ENCODE peak calls at places on chromosomes 4 and X, in six cellular contexts. O, M, B, F, U and Q are unnamed samples.

GRCh38 chr4:41420576-41420975 is 117.4 kb upstream of the LIMCH1 start:
- DNase-seq in O (no peak), M (no peak), B (no peak), F (no peak), U (no peak), Q (no peak)

GRCh38 chrX:68824152-68824433 is 4.7 kb upstream of the EFNB1 start:
- DNase-seq in O (no peak), M (no peak), B (no peak), F (no peak), U (no peak), Q (no peak)

GRCh38 chrX:69158166-69159040 is 6.8 kb downstream of the PJA1 start:
- DNase-seq in O (peak; percentile 42), M (peak; percentile 53), B (peak; percentile 60), F (peak; percentile 83), U (no peak), Q (peak; percentile 79)

GRCh38 chr4:105741548-105741947 is 33.0 kb downstream of the GSTCD start:
- DNase-seq in O (no peak), M (no peak), B (no peak), F (no peak), U (no peak), Q (peak; percentile 15)

GRCh38 chr4:101994247-101994775 is 203.8 kb downstream of the BANK1 start:
- DNase-seq in O (no peak), M (no peak), B (no peak), F (no peak), U (no peak), Q (no peak)

GRCh38 chrX:132365490-132365889 is 123.3 kb downstream of the MBNL3 start:
- DNase-seq in O (no peak), M (no peak), B (no peak), F (no peak), U (no peak), Q (no peak)

GRCh38 chr4:24924309-24924781 is 11.5 kb upstream of the CCDC149 start:
- DNase-seq in O (no peak), M (no peak), B (no peak), F (no peak), U (no peak), Q (peak; percentile 78)

GRCh38 chrX:10620121-10620699 is at the start of gene MID1:
- DNase-seq in O (peak; percentile 74), M (no peak), B (peak; percentile 63), F (peak; percentile 79), U (peak; percentile 46), Q (peak; percentile 83)

GRCh38 chr4:78057135-78057599 is at the start of gene FRAS1:
- DNase-seq in O (peak; percentile 75), M (no peak), B (peak; percentile 26), F (no peak), U (peak; percentile 56), Q (no peak)

GRCh38 chr4:48779095-48779997 is 733 bp downstream of the FRYL start:
- DNase-seq in O (peak; percentile 66), M (peak; percentile 78), B (peak; percentile 77), F (peak; percentile 78), U (peak; percentile 57), Q (peak; percentile 61)

GRCh38 chr4:16337936-16338335 is 111.7 kb upstream of the TAPT1 start:
- DNase-seq in O (no peak), M (no peak), B (no peak), F (no peak), U (no peak), Q (no peak)

GRCh38 chrX:140151316-140151715 is 186.0 kb upstream of the CXorf66 start:
- DNase-seq in O (no peak), M (no peak), B (no peak), F (no peak), U (no peak), Q (no peak)

GRCh38 chrX:140149761-140150160 is 184.4 kb upstream of the CXorf66 start:
- DNase-seq in O (no peak), M (no peak), B (no peak), F (no peak), U (no peak), Q (no peak)
- TF ChIP-seq CTCF in O (no peak), M (no peak), B (no peak), F (no peak), U (no peak), Q (no peak)

GRCh38 chrX:20315140-20315539 is 48.4 kb upstream of the RPS6KA3 start:
- DNase-seq in O (no peak), M (peak; percentile 86), B (no peak), F (no peak), U (no peak), Q (no peak)
- TF ChIP-seq CTCF in O (no peak), M (no peak), B (no peak), F (no peak), U (no peak), Q (no peak)

GRCh38 chr4:84855774-84856173 is 110.7 kb downstream of the WDFY3 start:
- DNase-seq in O (no peak), M (no peak), B (no peak), F (peak; percentile 66), U (no peak), Q (no peak)

GRCh38 chr4:84862064-84862463 is 104.4 kb downstream of the WDFY3 start:
- DNase-seq in O (no peak), M (no peak), B (no peak), F (no peak), U (no peak), Q (no peak)

GRCh38 chr4:84852081-84852480 is 114.4 kb downstream of the WDFY3 start:
- DNase-seq in O (no peak), M (no peak), B (no peak), F (no peak), U (no peak), Q (peak; percentile 70)

GRCh38 chr4:84856468-84856867 is 110.0 kb downstream of the WDFY3 start:
- DNase-seq in O (no peak), M (no peak), B (no peak), F (no peak), U (no peak), Q (no peak)

GRCh38 chr4:84857296-84857695 is 109.2 kb downstream of the WDFY3 start:
- DNase-seq in O (no peak), M (no peak), B (no peak), F (no peak), U (no peak), Q (no peak)
- TF ChIP-seq CTCF in O (no peak), M (no peak), B (no peak), F (no peak), U (no peak), Q (no peak)

GRCh38 chrX:131235768-131236167 is 53.3 kb downstream of the IGSF1 start:
- DNase-seq in O (no peak), M (no peak), B (no peak), F (no peak), U (no peak), Q (no peak)

DNA sequence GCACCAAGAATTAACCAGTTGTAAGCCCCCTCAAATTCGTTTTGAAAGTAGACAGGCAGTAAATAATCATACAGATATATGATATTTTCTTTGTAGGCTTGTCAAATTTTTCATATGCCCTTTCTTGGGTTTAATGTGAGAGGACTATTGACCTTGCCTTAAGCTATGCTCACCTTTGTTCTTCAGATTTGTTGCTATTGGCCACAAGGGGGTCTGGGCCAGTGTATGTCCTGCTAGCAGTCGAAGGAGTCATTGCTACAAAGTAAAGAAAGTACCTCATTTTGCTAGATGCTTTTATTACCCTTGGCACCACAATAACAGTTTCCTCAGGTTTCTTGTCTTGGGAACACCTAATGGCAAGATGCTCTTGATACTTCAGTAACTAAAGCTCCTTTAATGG is 51.7 kb downstream of the IGSF1 start:
- DNase-seq in O (no peak), M (no peak), B (no peak), F (no peak), U (no peak), Q (no peak)
- TF ChIP-seq CTCF in O (no peak), M (no peak), B (no peak), F (no peak), U (no peak), Q (no peak)

DNA sequence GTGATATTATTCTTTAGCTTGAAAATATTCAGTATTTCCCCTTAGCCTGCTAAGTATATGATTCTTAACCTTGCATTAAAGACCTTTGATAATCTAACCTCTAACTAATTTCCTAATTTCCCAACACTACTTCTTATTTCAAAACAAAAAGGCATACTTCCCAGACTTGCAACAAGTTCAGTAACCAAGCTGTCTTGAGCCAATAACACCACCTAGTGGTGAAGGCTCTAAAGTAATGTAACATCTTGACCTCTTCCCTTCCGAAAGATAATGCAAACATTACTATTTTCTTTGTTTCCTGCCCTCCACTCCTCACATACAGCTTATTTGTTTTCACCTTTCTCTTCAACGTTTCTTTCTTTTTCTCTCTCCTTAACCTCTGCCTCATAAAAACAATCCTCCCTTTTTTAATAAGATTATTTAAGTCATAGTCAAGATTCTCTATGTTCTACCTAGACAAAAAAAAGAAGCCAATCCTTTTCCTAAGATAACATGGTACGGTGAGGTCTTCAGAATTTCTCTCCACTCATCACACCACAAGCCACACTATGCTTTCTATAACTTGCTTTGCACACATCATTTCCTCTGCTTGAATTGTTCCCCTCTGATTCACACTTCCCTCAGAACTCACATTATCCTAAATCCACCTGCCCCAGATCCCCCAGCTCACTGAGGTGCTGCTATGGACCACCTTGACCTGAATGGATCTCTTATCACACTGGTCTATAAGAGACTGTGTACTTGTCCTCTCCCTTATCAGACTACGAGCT is 3.5 kb downstream of the FAT1 start:
- DNase-seq in O (no peak), M (peak; percentile 50), B (no peak), F (no peak), U (peak; percentile 27), Q (peak; percentile 47)
- TF ChIP-seq CTCF in O (peak; percentile 51), M (peak; percentile 27), B (peak; percentile 35), F (no peak), U (peak; percentile 68), Q (peak; percentile 50)

GRCh38 chrX:72299891-72300630 is 5.7 kb downstream of the CITED1 start:
- DNase-seq in O (no peak), M (no peak), B (no peak), F (no peak), U (no peak), Q (no peak)

GRCh38 chrX:72296991-72297390 is 8.7 kb downstream of the CITED1 start:
- DNase-seq in O (no peak), M (no peak), B (no peak), F (no peak), U (no peak), Q (peak; percentile 50)

GRCh38 chrX:72301781-72302180 is 3.9 kb downstream of the CITED1 start:
- DNase-seq in O (no peak), M (no peak), B (no peak), F (no peak), U (no peak), Q (no peak)

GRCh38 chrX:72295745-72296144 is 10.0 kb downstream of the CITED1 start:
- DNase-seq in O (no peak), M (no peak), B (no peak), F (no peak), U (no peak), Q (no peak)

DNA sequence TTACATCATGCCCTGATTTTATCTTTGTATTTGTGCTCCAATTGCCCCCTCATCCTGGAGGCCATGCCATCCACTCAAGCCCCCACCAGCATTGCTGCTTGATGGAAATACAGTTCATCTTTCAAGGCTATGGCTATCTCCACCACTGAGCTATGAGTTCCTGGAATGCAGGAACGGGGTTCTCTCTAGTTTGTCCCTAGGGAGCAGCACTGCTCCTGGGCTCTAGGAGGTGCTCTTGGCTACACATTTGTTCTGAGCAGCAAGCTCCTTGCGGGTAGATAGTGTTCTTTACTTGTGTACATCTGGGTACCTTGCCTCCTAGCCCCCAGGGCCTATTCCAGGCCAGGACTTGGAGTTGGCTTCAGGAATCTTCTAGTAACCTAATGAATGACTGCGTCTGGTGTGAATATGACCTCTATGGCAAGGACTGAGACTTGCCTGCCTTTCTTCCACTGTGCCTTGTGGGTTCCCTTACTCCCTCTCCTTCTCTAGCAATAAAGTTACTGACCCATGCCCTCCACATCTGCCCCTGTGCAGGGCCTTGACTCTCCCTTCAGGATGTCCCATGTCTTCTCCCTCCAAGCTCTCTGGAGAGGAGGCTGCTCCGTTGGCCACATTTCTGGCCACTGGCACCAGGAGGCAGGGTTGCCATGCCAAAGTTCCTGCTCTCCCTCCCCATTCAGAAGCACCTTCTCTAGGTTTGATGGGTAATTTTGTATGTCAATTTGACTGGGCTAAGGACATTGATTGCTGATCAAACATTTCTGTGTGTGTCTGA is 7.6 kb downstream of the CITED1 start:
- DNase-seq in O (peak; percentile 33), M (peak; percentile 71), B (no peak), F (no peak), U (no peak), Q (peak; percentile 30)
- TF ChIP-seq CTCF in O (peak; percentile 28), M (peak; percentile 55), B (peak; percentile 36), F (no peak), U (peak; percentile 28), Q (peak; percentile 51)